ENCODE peak calls at places on chromosomes 7 and 10, in eight cellular contexts. One of them, this sample, is unnamed.

GRCh38 chr7:11758627-11759111 is 73.3 kb downstream of the THSD7A start:
- DNase-seq in HuH-7.5: no peak
- DNase-seq in activated naive CD8-positive, alpha-beta T cell treated with anti-CD3 and anti-CD28 coated beads, Interleukin-2, amount 50 U/mL, for 16 hours: no peak
- DNase-seq in NCI-H2029: no peak
- DNase-seq in pancreas: no peak
- DNase-seq in kidney tubule cell: no peak
- DNase-seq in endothelial cell: no peak
- DNase-seq in testis: no peak
- DNase-seq in this sample: no peak

GRCh38 chr7:123570390-123571182 is 13.0 kb upstream of the NDUFA5 start:
- DNase-seq in NCI-H2029: peak
- DNase-seq in kidney tubule cell: peak
- DNase-seq in activated naive CD8-positive, alpha-beta T cell treated with anti-CD3 and anti-CD28 coated beads, Interleukin-2, amount 50 U/mL, for 16 hours: no peak
- DNase-seq in testis: no peak
- DNase-seq in pancreas: no peak
- DNase-seq in HuH-7.5: no peak
- DNase-seq in endothelial cell: no peak
- DNase-seq in this sample: no peak

GRCh38 chr10:124575107-124576035 is 113.7 kb downstream of the LHPP start:
- DNase-seq in endothelial cell: no peak
- DNase-seq in kidney tubule cell: no peak
- DNase-seq in NCI-H2029: no peak
- DNase-seq in HuH-7.5: no peak
- DNase-seq in pancreas: no peak
- DNase-seq in activated naive CD8-positive, alpha-beta T cell treated with anti-CD3 and anti-CD28 coated beads, Interleukin-2, amount 50 U/mL, for 16 hours: no peak
- DNase-seq in testis: no peak
- DNase-seq in this sample: no peak

GRCh38 chr7:140577656-140578055 is 63.0 kb downstream of the DENND2A start:
- DNase-seq in NCI-H2029: no peak
- DNase-seq in testis: no peak
- DNase-seq in pancreas: no peak
- DNase-seq in endothelial cell: no peak
- DNase-seq in HuH-7.5: no peak
- DNase-seq in kidney tubule cell: no peak
- DNase-seq in activated naive CD8-positive, alpha-beta T cell treated with anti-CD3 and anti-CD28 coated beads, Interleukin-2, amount 50 U/mL, for 16 hours: no peak
- DNase-seq in this sample: no peak

GRCh38 chr7:904847-905246 is 28.5 kb downstream of the GET4 start:
- DNase-seq in kidney tubule cell: no peak
- DNase-seq in pancreas: no peak
- DNase-seq in activated naive CD8-positive, alpha-beta T cell treated with anti-CD3 and anti-CD28 coated beads, Interleukin-2, amount 50 U/mL, for 16 hours: no peak
- DNase-seq in endothelial cell: no peak
- DNase-seq in NCI-H2029: no peak
- DNase-seq in testis: no peak
- DNase-seq in HuH-7.5: no peak
- DNase-seq in this sample: no peak

GRCh38 chr7:1974714-1975113 is 258.0 kb downstream of the MAD1L1 start:
- DNase-seq in kidney tubule cell: no peak
- DNase-seq in pancreas: peak
- DNase-seq in HuH-7.5: no peak
- DNase-seq in endothelial cell: peak
- DNase-seq in activated naive CD8-positive, alpha-beta T cell treated with anti-CD3 and anti-CD28 coated beads, Interleukin-2, amount 50 U/mL, for 16 hours: no peak
- DNase-seq in testis: no peak
- DNase-seq in NCI-H2029: no peak
- DNase-seq in this sample: no peak

GRCh38 chr10:97138777-97139317 is 46.9 kb downstream of the SLIT1 start:
- DNase-seq in HuH-7.5: no peak
- DNase-seq in activated naive CD8-positive, alpha-beta T cell treated with anti-CD3 and anti-CD28 coated beads, Interleukin-2, amount 50 U/mL, for 16 hours: no peak
- DNase-seq in NCI-H2029: no peak
- DNase-seq in testis: no peak
- DNase-seq in endothelial cell: no peak
- DNase-seq in pancreas: no peak
- DNase-seq in kidney tubule cell: no peak
- DNase-seq in this sample: peak

GRCh38 chr10:102352066-102352715 is 43.3 kb upstream of the NFKB2 start:
- DNase-seq in endothelial cell: peak
- DNase-seq in testis: peak
- DNase-seq in HuH-7.5: peak
- DNase-seq in kidney tubule cell: peak
- DNase-seq in pancreas: peak
- DNase-seq in activated naive CD8-positive, alpha-beta T cell treated with anti-CD3 and anti-CD28 coated beads, Interleukin-2, amount 50 U/mL, for 16 hours: peak
- DNase-seq in NCI-H2029: peak
- DNase-seq in this sample: peak

GRCh38 chr7:47627580-47628283 is 45.8 kb upstream of the TNS3 start:
- DNase-seq in endothelial cell: no peak
- DNase-seq in HuH-7.5: no peak
- DNase-seq in NCI-H2029: no peak
- DNase-seq in activated naive CD8-positive, alpha-beta T cell treated with anti-CD3 and anti-CD28 coated beads, Interleukin-2, amount 50 U/mL, for 16 hours: no peak
- DNase-seq in kidney tubule cell: no peak
- DNase-seq in pancreas: no peak
- DNase-seq in testis: no peak
- DNase-seq in this sample: no peak

GRCh38 chr10:31157125-31157983 is 125.7 kb upstream of the ZNF438 start:
- DNase-seq in HuH-7.5: no peak
- DNase-seq in kidney tubule cell: peak
- DNase-seq in pancreas: no peak
- DNase-seq in activated naive CD8-positive, alpha-beta T cell treated with anti-CD3 and anti-CD28 coated beads, Interleukin-2, amount 50 U/mL, for 16 hours: no peak
- DNase-seq in endothelial cell: no peak
- DNase-seq in testis: peak
- DNase-seq in NCI-H2029: peak
- DNase-seq in this sample: peak

GRCh38 chr7:4111166-4111565 is 570.9 kb upstream of the FOXK1 start:
- DNase-seq in kidney tubule cell: no peak
- DNase-seq in HuH-7.5: no peak
- DNase-seq in pancreas: no peak
- DNase-seq in NCI-H2029: no peak
- DNase-seq in testis: no peak
- DNase-seq in endothelial cell: no peak
- DNase-seq in activated naive CD8-positive, alpha-beta T cell treated with anti-CD3 and anti-CD28 coated beads, Interleukin-2, amount 50 U/mL, for 16 hours: no peak
- DNase-seq in this sample: no peak

GRCh38 chr7:41481353-41481752 is 221.5 kb downstream of the INHBA start:
- DNase-seq in pancreas: no peak
- DNase-seq in activated naive CD8-positive, alpha-beta T cell treated with anti-CD3 and anti-CD28 coated beads, Interleukin-2, amount 50 U/mL, for 16 hours: no peak
- DNase-seq in kidney tubule cell: no peak
- DNase-seq in endothelial cell: no peak
- DNase-seq in testis: no peak
- DNase-seq in NCI-H2029: no peak
- DNase-seq in HuH-7.5: no peak
- DNase-seq in this sample: no peak

GRCh38 chr10:122856902-122857301 is 11.2 kb upstream of the CUZD1 start:
- DNase-seq in testis: no peak
- DNase-seq in pancreas: no peak
- DNase-seq in HuH-7.5: no peak
- DNase-seq in endothelial cell: no peak
- DNase-seq in kidney tubule cell: no peak
- DNase-seq in NCI-H2029: no peak
- DNase-seq in activated naive CD8-positive, alpha-beta T cell treated with anti-CD3 and anti-CD28 coated beads, Interleukin-2, amount 50 U/mL, for 16 hours: no peak
- DNase-seq in this sample: no peak

GRCh38 chr10:72083234-72084093 is 4.9 kb downstream of the SPOCK2 start:
- DNase-seq in HuH-7.5: no peak
- DNase-seq in pancreas: no peak
- DNase-seq in activated naive CD8-positive, alpha-beta T cell treated with anti-CD3 and anti-CD28 coated beads, Interleukin-2, amount 50 U/mL, for 16 hours: no peak
- DNase-seq in kidney tubule cell: no peak
- DNase-seq in NCI-H2029: no peak
- DNase-seq in endothelial cell: no peak
- DNase-seq in testis: no peak
- DNase-seq in this sample: no peak

GRCh38 chr7:50446542-50446960 is 3.6 kb downstream of the FIGNL1 start:
- DNase-seq in kidney tubule cell: peak
- DNase-seq in testis: no peak
- DNase-seq in activated naive CD8-positive, alpha-beta T cell treated with anti-CD3 and anti-CD28 coated beads, Interleukin-2, amount 50 U/mL, for 16 hours: no peak
- DNase-seq in endothelial cell: no peak
- DNase-seq in HuH-7.5: no peak
- DNase-seq in pancreas: no peak
- DNase-seq in NCI-H2029: no peak
- DNase-seq in this sample: no peak

GRCh38 chr7:5218564-5219360 is 28.7 kb downstream of the WIPI2 start:
- DNase-seq in activated naive CD8-positive, alpha-beta T cell treated with anti-CD3 and anti-CD28 coated beads, Interleukin-2, amount 50 U/mL, for 16 hours: no peak
- DNase-seq in pancreas: peak
- DNase-seq in testis: no peak
- DNase-seq in endothelial cell: no peak
- DNase-seq in NCI-H2029: no peak
- DNase-seq in kidney tubule cell: no peak
- DNase-seq in HuH-7.5: no peak
- DNase-seq in this sample: no peak

GRCh38 chr7:97016392-97017196 is 8.0 kb downstream of the DLX5 start:
- DNase-seq in testis: no peak
- DNase-seq in activated naive CD8-positive, alpha-beta T cell treated with anti-CD3 and anti-CD28 coated beads, Interleukin-2, amount 50 U/mL, for 16 hours: no peak
- DNase-seq in pancreas: peak
- DNase-seq in HuH-7.5: peak
- DNase-seq in endothelial cell: no peak
- DNase-seq in kidney tubule cell: no peak
- DNase-seq in NCI-H2029: peak
- DNase-seq in this sample: peak

GRCh38 chr7:38222481-38223096 is 44.5 kb downstream of the STARD3NL start:
- DNase-seq in kidney tubule cell: peak
- DNase-seq in endothelial cell: peak
- DNase-seq in NCI-H2029: peak
- DNase-seq in HuH-7.5: peak
- DNase-seq in activated naive CD8-positive, alpha-beta T cell treated with anti-CD3 and anti-CD28 coated beads, Interleukin-2, amount 50 U/mL, for 16 hours: no peak
- DNase-seq in testis: no peak
- DNase-seq in pancreas: no peak
- DNase-seq in this sample: peak

GRCh38 chr7:160958-161725 is 31.2 kb upstream of the FAM20C start:
- DNase-seq in testis: no peak
- DNase-seq in endothelial cell: no peak
- DNase-seq in pancreas: peak
- DNase-seq in kidney tubule cell: no peak
- DNase-seq in NCI-H2029: no peak
- DNase-seq in HuH-7.5: no peak
- DNase-seq in activated naive CD8-positive, alpha-beta T cell treated with anti-CD3 and anti-CD28 coated beads, Interleukin-2, amount 50 U/mL, for 16 hours: no peak
- DNase-seq in this sample: no peak

GRCh38 chr7:6628045-6628444 is 9.1 kb upstream of the ZNF316 start:
- DNase-seq in activated naive CD8-positive, alpha-beta T cell treated with anti-CD3 and anti-CD28 coated beads, Interleukin-2, amount 50 U/mL, for 16 hours: no peak
- DNase-seq in kidney tubule cell: no peak
- DNase-seq in NCI-H2029: peak
- DNase-seq in HuH-7.5: no peak
- DNase-seq in testis: no peak
- DNase-seq in pancreas: no peak
- DNase-seq in endothelial cell: no peak
- DNase-seq in this sample: peak

GRCh38 chr7:98555403-98555802 is 61.7 kb upstream of the NPTX2 start:
- DNase-seq in testis: no peak
- DNase-seq in endothelial cell: no peak
- DNase-seq in pancreas: no peak
- DNase-seq in NCI-H2029: peak
- DNase-seq in kidney tubule cell: no peak
- DNase-seq in activated naive CD8-positive, alpha-beta T cell treated with anti-CD3 and anti-CD28 coated beads, Interleukin-2, amount 50 U/mL, for 16 hours: no peak
- DNase-seq in HuH-7.5: no peak
- DNase-seq in this sample: peak

GRCh38 chr7:30034501-30034900 is 6.3 kb downstream of the PLEKHA8 start:
- DNase-seq in NCI-H2029: no peak
- DNase-seq in kidney tubule cell: no peak
- DNase-seq in activated naive CD8-positive, alpha-beta T cell treated with anti-CD3 and anti-CD28 coated beads, Interleukin-2, amount 50 U/mL, for 16 hours: no peak
- DNase-seq in HuH-7.5: no peak
- DNase-seq in testis: no peak
- DNase-seq in pancreas: no peak
- DNase-seq in endothelial cell: no peak
- DNase-seq in this sample: no peak

GRCh38 chr10:86868353-86868752 is 89.1 kb downstream of the MMRN2 start:
- DNase-seq in activated naive CD8-positive, alpha-beta T cell treated with anti-CD3 and anti-CD28 coated beads, Interleukin-2, amount 50 U/mL, for 16 hours: no peak
- DNase-seq in endothelial cell: peak
- DNase-seq in kidney tubule cell: peak
- DNase-seq in testis: peak
- DNase-seq in NCI-H2029: no peak
- DNase-seq in HuH-7.5: no peak
- DNase-seq in pancreas: no peak
- DNase-seq in this sample: no peak

GRCh38 chr7:32516551-32517082 is 21.3 kb downstream of the AVL9 start:
- DNase-seq in endothelial cell: no peak
- DNase-seq in activated naive CD8-positive, alpha-beta T cell treated with anti-CD3 and anti-CD28 coated beads, Interleukin-2, amount 50 U/mL, for 16 hours: no peak
- DNase-seq in testis: no peak
- DNase-seq in HuH-7.5: no peak
- DNase-seq in NCI-H2029: no peak
- DNase-seq in pancreas: no peak
- DNase-seq in kidney tubule cell: peak
- DNase-seq in this sample: no peak

GRCh38 chr10:113665806-113666354 is 2.0 kb upstream of the NRAP start:
- DNase-seq in pancreas: no peak
- DNase-seq in testis: no peak
- DNase-seq in activated naive CD8-positive, alpha-beta T cell treated with anti-CD3 and anti-CD28 coated beads, Interleukin-2, amount 50 U/mL, for 16 hours: no peak
- DNase-seq in NCI-H2029: no peak
- DNase-seq in HuH-7.5: no peak
- DNase-seq in kidney tubule cell: peak
- DNase-seq in endothelial cell: no peak
- DNase-seq in this sample: no peak

GRCh38 chr10:115939101-115939815 is 333.7 kb downstream of the GFRA1 start:
- DNase-seq in NCI-H2029: no peak
- DNase-seq in pancreas: no peak
- DNase-seq in kidney tubule cell: peak
- DNase-seq in testis: no peak
- DNase-seq in endothelial cell: no peak
- DNase-seq in activated naive CD8-positive, alpha-beta T cell treated with anti-CD3 and anti-CD28 coated beads, Interleukin-2, amount 50 U/mL, for 16 hours: no peak
- DNase-seq in HuH-7.5: no peak
- DNase-seq in this sample: no peak

GRCh38 chr10:43965033-43965917 is 316.6 kb upstream of the ZNF32 start:
- DNase-seq in activated naive CD8-positive, alpha-beta T cell treated with anti-CD3 and anti-CD28 coated beads, Interleukin-2, amount 50 U/mL, for 16 hours: no peak
- DNase-seq in kidney tubule cell: no peak
- DNase-seq in endothelial cell: no peak
- DNase-seq in HuH-7.5: no peak
- DNase-seq in pancreas: no peak
- DNase-seq in NCI-H2029: no peak
- DNase-seq in testis: no peak
- DNase-seq in this sample: no peak

GRCh38 chr10:26211781-26212444 is 4.7 kb upstream of the GAD2 start:
- DNase-seq in activated naive CD8-positive, alpha-beta T cell treated with anti-CD3 and anti-CD28 coated beads, Interleukin-2, amount 50 U/mL, for 16 hours: no peak
- DNase-seq in HuH-7.5: no peak
- DNase-seq in pancreas: no peak
- DNase-seq in kidney tubule cell: no peak
- DNase-seq in testis: no peak
- DNase-seq in endothelial cell: no peak
- DNase-seq in NCI-H2029: no peak
- DNase-seq in this sample: no peak

GRCh38 chr10:13351340-13351915 is 3.3 kb upstream of the SEPHS1 start:
- DNase-seq in kidney tubule cell: no peak
- DNase-seq in NCI-H2029: no peak
- DNase-seq in testis: no peak
- DNase-seq in HuH-7.5: no peak
- DNase-seq in activated naive CD8-positive, alpha-beta T cell treated with anti-CD3 and anti-CD28 coated beads, Interleukin-2, amount 50 U/mL, for 16 hours: no peak
- DNase-seq in pancreas: no peak
- DNase-seq in endothelial cell: no peak
- DNase-seq in this sample: no peak

GRCh38 chr10:14678637-14679036 is 96.1 kb downstream of the FAM107B start:
- DNase-seq in activated naive CD8-positive, alpha-beta T cell treated with anti-CD3 and anti-CD28 coated beads, Interleukin-2, amount 50 U/mL, for 16 hours: no peak
- DNase-seq in testis: no peak
- DNase-seq in HuH-7.5: no peak
- DNase-seq in kidney tubule cell: no peak
- DNase-seq in NCI-H2029: no peak
- DNase-seq in endothelial cell: no peak
- DNase-seq in pancreas: no peak
- DNase-seq in this sample: no peak

GRCh38 chr7:157466473-157467261 is 129.9 kb downstream of the DNAJB6 start:
- DNase-seq in endothelial cell: no peak
- DNase-seq in HuH-7.5: no peak
- DNase-seq in pancreas: peak
- DNase-seq in testis: no peak
- DNase-seq in activated naive CD8-positive, alpha-beta T cell treated with anti-CD3 and anti-CD28 coated beads, Interleukin-2, amount 50 U/mL, for 16 hours: no peak
- DNase-seq in kidney tubule cell: no peak
- DNase-seq in NCI-H2029: no peak
- DNase-seq in this sample: no peak

GRCh38 chr7:77348371-77348813 is 67.8 kb downstream of the GSAP start:
- DNase-seq in activated naive CD8-positive, alpha-beta T cell treated with anti-CD3 and anti-CD28 coated beads, Interleukin-2, amount 50 U/mL, for 16 hours: no peak
- DNase-seq in testis: no peak
- DNase-seq in NCI-H2029: no peak
- DNase-seq in pancreas: no peak
- DNase-seq in HuH-7.5: no peak
- DNase-seq in endothelial cell: no peak
- DNase-seq in kidney tubule cell: peak
- DNase-seq in this sample: no peak

GRCh38 chr7:108181073-108181985 is 51.2 kb upstream of the LAMB4 start:
- DNase-seq in activated naive CD8-positive, alpha-beta T cell treated with anti-CD3 and anti-CD28 coated beads, Interleukin-2, amount 50 U/mL, for 16 hours: no peak
- DNase-seq in NCI-H2029: peak
- DNase-seq in pancreas: no peak
- DNase-seq in HuH-7.5: peak
- DNase-seq in testis: no peak
- DNase-seq in endothelial cell: no peak
- DNase-seq in kidney tubule cell: peak
- DNase-seq in this sample: peak

GRCh38 chr7:108351715-108352114 is 104.5 kb downstream of the NRCAM start:
- DNase-seq in pancreas: no peak
- DNase-seq in kidney tubule cell: no peak
- DNase-seq in HuH-7.5: peak
- DNase-seq in testis: no peak
- DNase-seq in activated naive CD8-positive, alpha-beta T cell treated with anti-CD3 and anti-CD28 coated beads, Interleukin-2, amount 50 U/mL, for 16 hours: no peak
- DNase-seq in endothelial cell: no peak
- DNase-seq in NCI-H2029: peak
- DNase-seq in this sample: peak

This sample was measured in DMS79 treated with DMSO at 0.1 percent for 48 hours.